ENCODE peak calls at places on chromosome 12, in eight cellular contexts. One of them, this sample, is unnamed. For H3K9me3, the result is how much of the 10 kb centered on the place peaks cover.

GRCh38 chr12:72467985-72468384 is 195.8 kb downstream of the TRHDE start:
- DNase-seq in colonic mucosa: no peak
- DNase-seq in thoracic aorta: no peak
- DNase-seq in left lung: no peak
- DNase-seq in CD8-positive, alpha-beta T cell: no peak
- DNase-seq in MM.1S: no peak
- DNase-seq in keratinocyte: no peak
- DNase-seq in transverse colon: no peak
- DNase-seq in this sample: no peak

GRCh38 chr12:53659011-53659551 is 16.8 kb downstream of the ATP5MC2 start:
- DNase-seq in colonic mucosa: peak
- DNase-seq in thoracic aorta: no peak
- DNase-seq in left lung: no peak
- DNase-seq in CD8-positive, alpha-beta T cell: no peak
- DNase-seq in MM.1S: no peak
- DNase-seq in keratinocyte: no peak
- DNase-seq in transverse colon: peak
- DNase-seq in this sample: peak

GRCh38 chr12:28440209-28440608 is 250.0 kb downstream of the CCDC91 start:
- DNase-seq in colonic mucosa: no peak
- DNase-seq in thoracic aorta: no peak
- DNase-seq in left lung: no peak
- DNase-seq in CD8-positive, alpha-beta T cell: no peak
- DNase-seq in MM.1S: no peak
- DNase-seq in keratinocyte: no peak
- DNase-seq in transverse colon: no peak
- DNase-seq in this sample: no peak

GRCh38 chr12:62519043-62519442 is 52.4 kb downstream of the MON2 start:
- DNase-seq in colonic mucosa: no peak
- DNase-seq in thoracic aorta: no peak
- DNase-seq in left lung: no peak
- DNase-seq in CD8-positive, alpha-beta T cell: no peak
- DNase-seq in MM.1S: no peak
- DNase-seq in keratinocyte: no peak
- DNase-seq in transverse colon: no peak
- DNase-seq in this sample: no peak

GRCh38 chr12:49934505-49934904 is 16.0 kb upstream of the AQP2 start:
- DNase-seq in colonic mucosa: no peak
- DNase-seq in thoracic aorta: no peak
- DNase-seq in left lung: no peak
- DNase-seq in CD8-positive, alpha-beta T cell: no peak
- DNase-seq in MM.1S: no peak
- DNase-seq in keratinocyte: no peak
- DNase-seq in transverse colon: no peak
- DNase-seq in this sample: no peak

GRCh38 chr12:104473374-104473983 is 16.7 kb downstream of the CHST11 start:
- DNase-seq in colonic mucosa: no peak
- DNase-seq in thoracic aorta: no peak
- DNase-seq in left lung: no peak
- DNase-seq in CD8-positive, alpha-beta T cell: no peak
- DNase-seq in MM.1S: no peak
- DNase-seq in keratinocyte: no peak
- DNase-seq in transverse colon: no peak
- DNase-seq in this sample: no peak

GRCh38 chr12:107990325-107990724 is 138.8 kb upstream of the WSCD2 start:
- DNase-seq in colonic mucosa: peak
- DNase-seq in thoracic aorta: no peak
- DNase-seq in left lung: no peak
- DNase-seq in CD8-positive, alpha-beta T cell: peak
- DNase-seq in MM.1S: peak
- DNase-seq in keratinocyte: no peak
- DNase-seq in transverse colon: peak
- DNase-seq in this sample: no peak

GRCh38 chr12:51371295-51371953 is 19.8 kb downstream of the GALNT6 start:
- DNase-seq in colonic mucosa: no peak
- DNase-seq in thoracic aorta: peak
- DNase-seq in left lung: no peak
- DNase-seq in CD8-positive, alpha-beta T cell: no peak
- DNase-seq in MM.1S: no peak
- DNase-seq in keratinocyte: peak
- DNase-seq in transverse colon: peak
- DNase-seq in this sample: peak

GRCh38 chr12:123916729-123917128 is 55.9 kb downstream of the CCDC92 start:
- DNase-seq in colonic mucosa: no peak
- DNase-seq in thoracic aorta: no peak
- DNase-seq in left lung: no peak
- DNase-seq in CD8-positive, alpha-beta T cell: peak
- DNase-seq in MM.1S: no peak
- DNase-seq in keratinocyte: no peak
- DNase-seq in transverse colon: no peak
- DNase-seq in this sample: no peak

GRCh38 chr12:52631264-52631663 is 12.9 kb upstream of the KRT73 start:
- DNase-seq in colonic mucosa: no peak
- DNase-seq in thoracic aorta: no peak
- DNase-seq in left lung: no peak
- DNase-seq in CD8-positive, alpha-beta T cell: no peak
- DNase-seq in MM.1S: no peak
- DNase-seq in keratinocyte: no peak
- DNase-seq in transverse colon: no peak
- DNase-seq in this sample: no peak

GRCh38 chr12:22312336-22312735 is 22.2 kb downstream of the ST8SIA1 start:
- DNase-seq in colonic mucosa: peak
- DNase-seq in thoracic aorta: no peak
- DNase-seq in left lung: no peak
- DNase-seq in CD8-positive, alpha-beta T cell: no peak
- DNase-seq in MM.1S: no peak
- DNase-seq in keratinocyte: peak
- DNase-seq in transverse colon: no peak
- DNase-seq in this sample: no peak

GRCh38 chr12:114681149-114681849 is 2.7 kb downstream of the TBX3 start:
- DNase-seq in colonic mucosa: no peak
- DNase-seq in thoracic aorta: no peak
- DNase-seq in left lung: no peak
- DNase-seq in CD8-positive, alpha-beta T cell: no peak
- DNase-seq in MM.1S: no peak
- DNase-seq in keratinocyte: no peak
- DNase-seq in transverse colon: peak
- DNase-seq in this sample: no peak

GRCh38 chr12:56631790-56632700 is 1.9 kb upstream of the BAZ2A start:
- DNase-seq in colonic mucosa: peak
- DNase-seq in thoracic aorta: peak
- DNase-seq in left lung: peak
- DNase-seq in CD8-positive, alpha-beta T cell: no peak
- DNase-seq in MM.1S: peak
- DNase-seq in keratinocyte: no peak
- DNase-seq in transverse colon: peak
- DNase-seq in this sample: peak

GRCh38 chr12:32756476-32757158 is 920 bp upstream of the YARS2 start:
- DNase-seq in colonic mucosa: no peak
- DNase-seq in thoracic aorta: no peak
- DNase-seq in left lung: no peak
- DNase-seq in CD8-positive, alpha-beta T cell: no peak
- DNase-seq in MM.1S: no peak
- DNase-seq in keratinocyte: no peak
- DNase-seq in transverse colon: no peak
- DNase-seq in this sample: no peak

GRCh38 chr12:81261508-81262207 is 183.8 kb downstream of the ACSS3 start:
- DNase-seq in colonic mucosa: no peak
- DNase-seq in thoracic aorta: no peak
- DNase-seq in left lung: no peak
- DNase-seq in CD8-positive, alpha-beta T cell: no peak
- DNase-seq in MM.1S: no peak
- DNase-seq in keratinocyte: no peak
- DNase-seq in transverse colon: no peak
- DNase-seq in this sample: no peak

GRCh38 chr12:44537354-44537753 is 338.8 kb downstream of the NELL2 start:
- DNase-seq in colonic mucosa: no peak
- DNase-seq in thoracic aorta: no peak
- DNase-seq in left lung: no peak
- DNase-seq in CD8-positive, alpha-beta T cell: no peak
- DNase-seq in MM.1S: no peak
- DNase-seq in keratinocyte: no peak
- DNase-seq in transverse colon: no peak
- DNase-seq in this sample: no peak

GRCh38 chr12:25615119-25615518 is 62.0 kb upstream of the LMNTD1 start:
- DNase-seq in colonic mucosa: no peak
- DNase-seq in thoracic aorta: no peak
- DNase-seq in left lung: no peak
- DNase-seq in CD8-positive, alpha-beta T cell: no peak
- DNase-seq in MM.1S: no peak
- DNase-seq in keratinocyte: no peak
- DNase-seq in transverse colon: no peak
- DNase-seq in this sample: no peak

GRCh38 chr12:109294286-109294796 is 14.7 kb downstream of the FOXN4 start:
- DNase-seq in colonic mucosa: no peak
- DNase-seq in thoracic aorta: no peak
- DNase-seq in left lung: no peak
- DNase-seq in CD8-positive, alpha-beta T cell: no peak
- DNase-seq in MM.1S: no peak
- DNase-seq in keratinocyte: no peak
- DNase-seq in transverse colon: no peak
- DNase-seq in this sample: no peak

GRCh38 chr12:14284189-14284722 is 81.2 kb upstream of the ATF7IP start:
- DNase-seq in colonic mucosa: no peak
- DNase-seq in thoracic aorta: no peak
- DNase-seq in left lung: no peak
- DNase-seq in CD8-positive, alpha-beta T cell: no peak
- DNase-seq in MM.1S: no peak
- DNase-seq in keratinocyte: no peak
- DNase-seq in transverse colon: no peak
- DNase-seq in this sample: no peak

GRCh38 chr12:14281539-14281938 is 83.9 kb upstream of the ATF7IP start:
- DNase-seq in colonic mucosa: no peak
- DNase-seq in thoracic aorta: no peak
- DNase-seq in left lung: no peak
- DNase-seq in CD8-positive, alpha-beta T cell: no peak
- DNase-seq in MM.1S: no peak
- DNase-seq in keratinocyte: no peak
- DNase-seq in transverse colon: no peak
- DNase-seq in this sample: no peak

GRCh38 chr12:14280921-14281320 is 84.6 kb upstream of the ATF7IP start:
- DNase-seq in colonic mucosa: no peak
- DNase-seq in thoracic aorta: no peak
- DNase-seq in left lung: no peak
- DNase-seq in CD8-positive, alpha-beta T cell: no peak
- DNase-seq in MM.1S: peak
- DNase-seq in keratinocyte: no peak
- DNase-seq in transverse colon: no peak
- DNase-seq in this sample: no peak

GRCh38 chr12:14279845-14280244 is 85.6 kb upstream of the ATF7IP start:
- DNase-seq in colonic mucosa: no peak
- DNase-seq in thoracic aorta: no peak
- DNase-seq in left lung: no peak
- DNase-seq in CD8-positive, alpha-beta T cell: no peak
- DNase-seq in MM.1S: no peak
- DNase-seq in keratinocyte: no peak
- DNase-seq in transverse colon: no peak
- DNase-seq in this sample: no peak

GRCh38 chr12:14283489-14284144 is 81.9 kb upstream of the ATF7IP start:
- DNase-seq in colonic mucosa: no peak
- DNase-seq in thoracic aorta: no peak
- DNase-seq in left lung: no peak
- DNase-seq in CD8-positive, alpha-beta T cell: no peak
- DNase-seq in MM.1S: no peak
- DNase-seq in keratinocyte: no peak
- DNase-seq in transverse colon: no peak
- DNase-seq in this sample: no peak
- H3K27ac ChIP-seq in colonic mucosa: no peak
- H3K27ac ChIP-seq in thoracic aorta: no peak
- H3K27ac ChIP-seq in left lung: peak
- H3K27ac ChIP-seq in CD8-positive, alpha-beta T cell: no peak
- H3K27ac ChIP-seq in MM.1S: no peak
- H3K27ac ChIP-seq in keratinocyte: no peak
- H3K27ac ChIP-seq in transverse colon: no peak
- H3K27ac ChIP-seq in this sample: no peak

DNA sequence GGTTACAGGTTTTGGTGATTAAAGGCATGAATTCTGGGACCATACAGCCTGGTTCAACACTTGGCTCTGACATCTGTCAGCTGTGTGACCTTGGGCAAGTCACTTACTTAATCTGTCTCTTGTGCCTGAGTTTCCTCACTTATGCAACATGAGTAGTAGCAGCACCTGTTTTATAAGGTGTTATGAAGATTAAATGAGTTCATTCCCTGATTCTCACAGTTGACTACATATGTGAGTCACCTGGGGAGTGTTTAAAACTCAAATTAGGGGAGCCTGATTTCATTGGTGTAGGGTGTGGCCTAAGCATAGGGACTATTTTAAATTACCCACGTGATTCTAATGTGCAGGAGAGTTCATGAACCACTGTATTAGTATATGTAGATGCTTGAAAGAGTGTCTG is 36.7 kb upstream of the TMEM233 start:
- DNase-seq in colonic mucosa: no peak
- DNase-seq in thoracic aorta: no peak
- DNase-seq in left lung: no peak
- DNase-seq in CD8-positive, alpha-beta T cell: no peak
- DNase-seq in MM.1S: no peak
- DNase-seq in keratinocyte: no peak
- DNase-seq in transverse colon: no peak
- DNase-seq in this sample: no peak
- TF ChIP-seq CTCF in colonic mucosa: no peak
- TF ChIP-seq CTCF in thoracic aorta: no peak
- TF ChIP-seq CTCF in left lung: no peak
- TF ChIP-seq CTCF in CD8-positive, alpha-beta T cell: no peak
- TF ChIP-seq CTCF in MM.1S: no peak
- TF ChIP-seq CTCF in keratinocyte: no peak
- TF ChIP-seq CTCF in transverse colon: no peak
- TF ChIP-seq CTCF in this sample: no peak

GRCh38 chr12:131101006-131101405 is 147.3 kb downstream of the ADGRD1 start:
- DNase-seq in colonic mucosa: no peak
- DNase-seq in thoracic aorta: no peak
- DNase-seq in left lung: no peak
- DNase-seq in CD8-positive, alpha-beta T cell: no peak
- DNase-seq in MM.1S: no peak
- DNase-seq in keratinocyte: no peak
- DNase-seq in transverse colon: no peak
- DNase-seq in this sample: peak
- H3K9me3 ChIP-seq in colonic mucosa: under half
- H3K9me3 ChIP-seq in thoracic aorta: under half
- H3K9me3 ChIP-seq in left lung: under half
- H3K9me3 ChIP-seq in CD8-positive, alpha-beta T cell: under half
- H3K9me3 ChIP-seq in MM.1S: under half
- H3K9me3 ChIP-seq in keratinocyte: under half
- H3K9me3 ChIP-seq in transverse colon: under half
- H3K9me3 ChIP-seq in this sample: under half

DNA sequence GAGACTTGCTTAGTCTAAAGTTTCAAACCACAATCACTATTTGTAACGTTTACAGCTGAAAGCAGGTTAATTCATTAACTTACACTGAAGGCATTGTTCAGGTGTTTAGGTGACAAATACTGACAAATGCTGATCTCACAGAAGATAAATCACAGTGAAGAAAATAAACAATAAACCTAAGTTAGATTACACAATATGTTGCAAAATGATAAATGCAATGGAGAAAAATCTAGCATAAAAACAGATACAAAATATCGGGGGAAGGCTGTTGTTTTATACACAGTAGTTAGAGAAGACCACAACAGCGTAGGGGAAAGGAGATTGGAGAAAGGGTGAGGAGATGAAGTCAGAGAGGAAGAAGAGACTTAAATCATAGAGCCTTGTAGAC is 3.0 kb downstream of the SCAF11 start:
- DNase-seq in colonic mucosa: no peak
- DNase-seq in thoracic aorta: no peak
- DNase-seq in left lung: no peak
- DNase-seq in CD8-positive, alpha-beta T cell: no peak
- DNase-seq in MM.1S: no peak
- DNase-seq in keratinocyte: no peak
- DNase-seq in transverse colon: no peak
- DNase-seq in this sample: no peak
- H3K27ac ChIP-seq in colonic mucosa: no peak
- H3K27ac ChIP-seq in thoracic aorta: no peak
- H3K27ac ChIP-seq in left lung: peak
- H3K27ac ChIP-seq in CD8-positive, alpha-beta T cell: no peak
- H3K27ac ChIP-seq in MM.1S: no peak
- H3K27ac ChIP-seq in keratinocyte: peak
- H3K27ac ChIP-seq in transverse colon: no peak
- H3K27ac ChIP-seq in this sample: no peak

This sample was measured in right lobe of liver.